ENCODE peak calls at places on chromosome 9, in four cellular contexts. F, Z, P and E are unnamed samples.

GRCh38 chr9:134174073-134174449 is 9.7 kb upstream of the RNU6ATAC start:
- DNase-seq in F (no peak), Z (no peak), P (no peak), E (no peak)

GRCh38 chr9:16775330-16775729 is 95.1 kb downstream of the BNC2 start:
- DNase-seq in F (no peak), Z (no peak), P (no peak), E (no peak)

GRCh38 chr9:109012876-109013677 is at the start of gene CTNNAL1:
- DNase-seq in F (peak), Z (peak), P (peak), E (peak)

GRCh38 chr9:35680331-35681105 is 6.8 kb downstream of the CA9 start:
- DNase-seq in F (peak), Z (no peak), P (no peak), E (no peak)

GRCh38 chr9:109286981-109287380 is 33.9 kb downstream of the EPB41L4B start:
- DNase-seq in F (no peak), Z (peak), P (no peak), E (no peak)

GRCh38 chr9:27394826-27395201 is 97.9 kb upstream of the EQTN start:
- DNase-seq in F (no peak), Z (no peak), P (no peak), E (peak)

GRCh38 chr9:87800456-87800855 is 74.5 kb downstream of the CTSL start:
- DNase-seq in F (no peak), Z (no peak), P (no peak), E (no peak)

GRCh38 chr9:686381-686813 is 155.1 kb upstream of the DMRT1 start:
- DNase-seq in F (no peak), Z (no peak), P (no peak), E (no peak)

GRCh38 chr9:33166263-33167083 is 663 bp downstream of the B4GALT1 start:
- DNase-seq in F (no peak), Z (peak), P (peak), E (no peak)

GRCh38 chr9:77876091-77876490 is 155.5 kb downstream of the GNAQ start:
- DNase-seq in F (no peak), Z (no peak), P (no peak), E (no peak)
- TF ChIP-seq NR3C1 in F (no peak), Z (no peak), P (no peak), E (no peak)

GRCh38 chr9:131546336-131547084 is 1.2 kb downstream of the PRRT1B start:
- DNase-seq in F (peak), Z (peak), P (peak), E (peak)
- TF ChIP-seq NR3C1 in F (no peak), Z (no peak), P (no peak), E (no peak)

DNA sequence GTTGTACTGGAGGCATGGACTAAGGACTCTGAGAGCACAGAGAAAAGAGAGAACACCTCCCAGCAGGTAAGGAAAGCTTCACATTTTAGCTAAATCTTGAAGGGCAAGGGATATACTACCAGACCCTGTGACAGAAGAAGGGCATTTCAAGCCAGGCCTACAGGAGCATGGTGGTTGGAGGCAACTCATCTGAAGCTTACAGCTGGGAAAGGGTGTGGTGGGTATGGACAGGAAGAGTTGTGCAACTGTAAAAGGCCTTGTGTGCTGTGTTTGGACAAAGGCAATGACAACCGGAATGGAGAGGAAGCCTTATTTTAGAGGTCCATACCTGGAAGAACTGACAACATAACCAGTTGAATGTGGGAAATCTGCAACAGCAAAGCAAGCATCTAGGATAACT is 31.2 kb downstream of the NIPSNAP3B start:
- DNase-seq in F (no peak), Z (no peak), P (no peak), E (no peak)
- TF ChIP-seq NR3C1 in F (no peak), Z (no peak), P (no peak), E (no peak)

DNA sequence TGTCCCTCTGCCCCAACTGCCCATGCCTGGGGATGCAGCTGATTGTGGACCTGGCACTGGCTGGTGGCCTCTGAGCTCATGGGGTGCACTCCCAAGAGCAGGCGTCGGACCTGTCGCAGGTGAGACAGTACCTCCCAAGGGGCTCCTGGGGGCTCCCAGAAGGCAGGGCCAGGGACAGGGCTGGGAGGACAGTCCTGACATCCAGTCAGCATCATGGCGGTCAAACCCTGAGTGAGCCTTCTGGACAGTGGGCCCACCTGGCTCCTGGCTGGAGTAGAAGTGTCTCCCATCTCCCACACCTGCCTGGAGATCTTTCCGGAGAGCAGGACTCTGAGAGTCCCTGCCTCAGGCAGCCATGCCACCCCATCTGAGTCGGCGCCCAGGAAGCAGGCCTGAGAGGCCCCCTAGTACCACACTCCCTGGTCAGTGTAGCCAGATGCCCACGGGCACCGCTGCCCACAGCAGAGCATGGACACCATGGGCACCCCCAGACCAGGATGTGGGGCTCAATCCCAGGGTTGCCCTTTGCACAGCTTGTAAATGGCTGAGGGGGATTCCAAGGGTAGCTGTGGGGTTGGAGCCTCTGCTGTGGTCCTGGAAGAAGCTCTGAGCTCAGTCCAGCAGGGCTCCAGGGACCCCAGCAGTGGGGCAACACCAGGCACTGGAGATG is 6.6 kb downstream of the LCN9 start:
- DNase-seq in F (no peak), Z (no peak), P (no peak), E (no peak)
- TF ChIP-seq NR3C1 in F (no peak), Z (no peak), P (no peak), E (no peak)

DNA sequence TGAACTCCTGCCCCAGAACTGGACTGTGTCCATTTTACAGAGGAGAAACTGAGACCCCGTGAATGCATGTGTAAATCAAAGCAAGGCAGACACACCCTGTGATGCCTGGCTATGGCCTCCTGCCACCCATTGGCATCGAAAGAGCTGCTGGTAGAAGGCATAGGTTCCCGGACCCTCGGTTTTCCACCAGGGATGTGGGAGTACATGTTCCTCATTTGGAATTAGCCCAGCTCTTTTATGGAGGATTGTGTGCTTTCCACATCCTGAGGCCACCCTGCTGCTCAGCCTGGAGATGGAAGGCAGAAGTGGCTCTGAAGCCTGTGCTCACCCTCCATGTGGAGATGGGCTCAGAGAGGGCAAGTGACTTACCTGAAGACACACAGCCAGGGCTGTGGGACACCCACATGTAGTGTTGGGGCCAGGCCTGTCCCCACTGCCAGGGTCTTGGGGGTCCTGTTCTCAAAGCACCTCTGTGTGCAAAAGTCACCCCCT is 2.8 kb downstream of the SUSD3 start:
- DNase-seq in F (no peak), Z (no peak), P (no peak), E (no peak)
- TF ChIP-seq NR3C1 in F (no peak), Z (no peak), P (no peak), E (no peak)

GRCh38 chr9:136244116-136244775 is 1.4 kb downstream of the QSOX2 start:
- DNase-seq in F (no peak), Z (no peak), P (no peak), E (peak)
- TF ChIP-seq NR3C1 in F (no peak), Z (no peak), P (no peak), E (no peak)

DNA sequence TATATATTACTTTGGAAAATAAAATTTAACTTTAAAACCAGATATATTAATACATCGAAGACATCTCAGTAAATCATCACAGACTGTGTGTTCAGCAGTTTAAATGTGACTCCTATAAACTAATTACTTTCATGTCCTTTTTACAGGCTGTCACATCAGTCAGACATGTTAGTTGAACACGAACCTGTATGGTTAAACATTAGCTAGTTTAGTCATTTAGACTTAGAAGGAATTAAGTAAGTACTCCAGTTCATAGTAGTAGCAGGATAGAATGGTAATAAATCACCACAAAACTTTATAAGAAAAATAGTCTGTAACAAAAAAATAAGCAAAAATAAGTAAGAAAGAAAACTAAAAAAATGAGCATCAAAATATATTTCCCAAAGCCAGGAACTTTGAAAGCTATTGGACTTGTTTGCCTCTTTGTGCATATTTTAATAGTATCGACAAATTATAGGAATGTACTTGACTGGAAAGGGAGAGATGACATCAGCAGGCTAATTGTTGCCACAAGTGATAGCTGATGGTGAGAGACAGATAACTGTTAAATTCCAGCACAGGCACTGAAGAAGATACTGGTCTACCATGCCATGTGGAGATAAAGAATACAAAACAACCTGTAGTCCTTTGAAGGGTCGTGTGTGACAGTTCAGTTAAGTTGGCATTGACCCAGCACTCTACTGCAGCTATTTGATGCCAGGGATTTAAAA is 83.9 kb downstream of the RIC1 start:
- DNase-seq in F (no peak), Z (no peak), P (no peak), E (peak)
- TF ChIP-seq NR3C1 in F (no peak), Z (no peak), P (no peak), E (no peak)

DNA sequence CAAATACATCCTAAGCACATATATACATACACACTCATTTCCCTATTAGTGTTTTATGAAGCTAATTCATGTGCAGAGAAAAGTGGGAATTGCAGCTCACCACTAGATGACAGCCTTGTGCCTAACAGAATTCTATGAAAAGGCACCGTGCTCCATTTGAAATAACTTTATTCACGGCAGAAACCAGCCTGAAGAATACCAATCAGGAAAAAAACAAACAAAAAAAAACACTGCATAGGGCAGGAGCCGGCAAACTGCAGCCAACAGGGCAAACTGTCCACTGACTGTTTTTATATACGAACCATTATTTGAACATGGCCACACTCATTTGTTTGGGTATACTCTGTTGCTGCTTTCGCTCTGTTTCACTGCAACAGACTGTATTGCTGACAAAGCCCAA is 33.6 kb downstream of the ERMP1 start:
- DNase-seq in F (no peak), Z (no peak), P (peak), E (peak)
- TF ChIP-seq NR3C1 in F (no peak), Z (no peak), P (no peak), E (no peak)

DNA sequence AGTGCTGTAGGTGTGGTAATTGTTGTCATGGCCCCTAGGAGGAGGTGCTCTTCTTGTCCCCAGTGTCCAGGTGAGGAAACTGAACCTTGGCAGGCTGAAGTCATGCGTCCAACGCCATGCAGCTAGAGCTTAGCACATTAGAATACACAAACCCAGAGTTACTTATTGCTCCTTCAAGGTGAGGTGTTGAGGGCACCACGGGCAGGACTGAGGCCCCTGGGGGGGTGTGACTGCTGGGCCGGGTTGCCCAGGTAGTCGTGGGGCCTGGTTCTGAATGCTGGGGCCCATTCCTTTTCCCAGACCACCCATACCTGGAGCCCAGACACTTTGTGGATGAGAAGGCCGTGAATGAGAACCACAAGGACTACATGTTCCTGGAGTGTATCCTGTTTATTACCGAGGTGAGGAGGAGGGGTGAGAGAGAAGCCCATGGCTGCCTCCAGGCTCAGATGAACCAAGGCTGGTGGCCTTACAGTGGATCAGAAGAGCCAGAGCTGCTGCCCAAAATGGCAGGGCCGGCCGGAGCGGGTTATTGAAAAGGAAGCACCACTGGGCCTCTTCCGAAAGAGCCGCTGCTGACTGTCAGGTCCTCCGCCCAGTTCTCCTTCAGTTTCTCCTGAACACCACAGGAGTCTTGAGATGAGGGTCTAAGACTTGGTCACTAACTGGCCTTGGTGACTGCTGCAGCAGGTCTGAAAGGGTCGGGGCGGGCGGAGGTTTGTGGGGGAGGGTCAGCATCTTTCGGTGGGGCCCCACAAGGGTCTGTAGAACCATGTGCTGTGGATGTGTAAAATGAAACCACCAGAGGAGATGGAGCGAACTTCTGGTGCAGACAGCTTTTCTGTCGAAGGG is 26.3 kb downstream of the PTPA start:
- DNase-seq in F (no peak), Z (no peak), P (no peak), E (no peak)
- TF ChIP-seq NR3C1 in F (no peak), Z (no peak), P (no peak), E (no peak)

GRCh38 chr9:98998441-98999151 is 54.9 kb downstream of the COL15A1 start:
- DNase-seq in F (peak), Z (peak), P (peak), E (peak)
- TF ChIP-seq NR3C1 in F (no peak), Z (no peak), P (no peak), E (no peak)